ENCODE peak calls at places on chromosomes 11 and 22, in seven cellular contexts. G is spleen, C is uterus, M is vagina, X is GM12891, F is H1, V is transverse colon. A is an unnamed sample.

GRCh38 chr11:117589024-117589423 is 208.0 kb downstream of the DSCAML1 start:
- DNase-seq in G (no peak), C (no peak), M (no peak), X (no peak), F (no peak), V (no peak), A (no peak)

GRCh38 chr11:75495749-75496641 is 29.7 kb downstream of the GDPD5 start:
- DNase-seq in G (no peak), C (no peak), M (no peak), X (no peak), F (peak; percentile 55), V (no peak), A (no peak)

GRCh38 chr11:57324154-57324885 is 432 bp downstream of the TNKS1BP1 start:
- DNase-seq in G (peak; percentile 89), C (peak; percentile 60), M (no peak), X (peak; percentile 70), F (peak; percentile 83), V (peak; percentile 49), A (peak; percentile 40)

GRCh38 chr11:33033493-33033892 is 5.9 kb upstream of the TCP11L1 start:
- DNase-seq in G (no peak), C (no peak), M (no peak), X (no peak), F (no peak), V (no peak), A (no peak)

GRCh38 chr11:67117667-67118058 is 1.4 kb upstream of the KDM2A start:
- DNase-seq in G (peak; percentile 90), C (peak; percentile 41), M (no peak), X (no peak), F (peak; percentile 66), V (peak; percentile 30), A (no peak)

GRCh38 chr11:88292156-88292844 is 45.2 kb downstream of the CTSC start:
- DNase-seq in G (no peak), C (no peak), M (no peak), X (no peak), F (no peak), V (peak; percentile 58), A (no peak)

GRCh38 chr11:113991718-113992458 is 17.0 kb downstream of the HTR3A start:
- DNase-seq in G (no peak), C (no peak), M (no peak), X (no peak), F (no peak), V (no peak), A (no peak)

GRCh38 chr11:19018901-19019300 is 41.6 kb downstream of the MRGPRX2 start:
- DNase-seq in G (no peak), C (no peak), M (no peak), X (no peak), F (peak; percentile 62), V (no peak), A (no peak)

GRCh38 chr11:69819541-69820070 is 390 bp upstream of the FGF3 start:
- DNase-seq in G (no peak), C (no peak), M (no peak), X (no peak), F (peak; percentile 60), V (no peak), A (no peak)

GRCh38 chr22:38318792-38319773 is 1.9 kb upstream of the CSNK1E start:
- DNase-seq in G (no peak), C (no peak), M (no peak), X (no peak), F (no peak), V (no peak), A (no peak)

GRCh38 chr22:38715176-38715764 is 9.5 kb downstream of the GTPBP1 start:
- DNase-seq in G (peak; percentile 85), C (no peak), M (no peak), X (no peak), F (no peak), V (no peak), A (no peak)

GRCh38 chr11:133078012-133078411 is 454.3 kb downstream of the OPCML start:
- DNase-seq in G (no peak), C (no peak), M (no peak), X (no peak), F (no peak), V (no peak), A (no peak)

GRCh38 chr11:130128626-130129025 is 31.0 kb upstream of the ST14 start:
- DNase-seq in G (no peak), C (no peak), M (no peak), X (no peak), F (no peak), V (no peak), A (no peak)

GRCh38 chr11:107496011-107496410 is 38.4 kb upstream of the CWF19L2 start:
- DNase-seq in G (no peak), C (no peak), M (no peak), X (no peak), F (no peak), V (no peak), A (no peak)

GRCh38 chr11:111944139-111944538 is 7.0 kb downstream of the DIXDC1 start:
- DNase-seq in G (no peak), C (no peak), M (no peak), X (no peak), F (no peak), V (no peak), A (no peak)

GRCh38 chr11:125679837-125680236 is 810 bp downstream of the ACRV1 start:
- DNase-seq in G (no peak), C (no peak), M (no peak), X (no peak), F (no peak), V (no peak), A (no peak)

GRCh38 chr11:83801799-83802198 is 515.6 kb upstream of the CCDC90B start:
- DNase-seq in G (no peak), C (no peak), M (no peak), X (no peak), F (no peak), V (no peak), A (no peak)

GRCh38 chr11:124841186-124841585 is 24.0 kb upstream of the ROBO3 start:
- DNase-seq in G (no peak), C (no peak), M (no peak), X (no peak), F (no peak), V (no peak), A (no peak)

GRCh38 chr22:41301085-41302015 is at the start of gene ZC3H7B:
- DNase-seq in G (peak; percentile 96), C (peak; percentile 80), M (no peak), X (peak; percentile 97), F (peak; percentile 82), V (peak; percentile 87), A (peak; percentile 77)

GRCh38 chr11:41612415-41612814 is 153.0 kb upstream of the LRRC4C start:
- DNase-seq in G (no peak), C (no peak), M (no peak), X (no peak), F (no peak), V (no peak), A (no peak)

GRCh38 chr11:60280412-60280811 is at the start of gene MS4A4A:
- DNase-seq in G (no peak), C (no peak), M (no peak), X (no peak), F (no peak), V (peak; percentile 21), A (no peak)
- TF ChIP-seq POLR2A in G (no peak), C (no peak), M (no peak), X (no peak), F (no peak), V (peak; percentile 33), A (no peak)

GRCh38 chr11:68379216-68379615 is 66.8 kb downstream of the LRP5 start:
- DNase-seq in G (no peak), C (no peak), M (no peak), X (no peak), F (no peak), V (no peak), A (no peak)
- TF ChIP-seq POLR2A in G (no peak), C (no peak), M (no peak), X (no peak), F (no peak), V (no peak), A (no peak)

GRCh38 chr11:65090628-65091027 is 5.4 kb upstream of the VPS51 start:
- DNase-seq in G (peak; percentile 31), C (no peak), M (no peak), X (no peak), F (no peak), V (no peak), A (no peak)
- TF ChIP-seq POLR2A in G (no peak), C (no peak), M (no peak), X (no peak), F (no peak), V (no peak), A (no peak)

GRCh38 chr11:71999813-72000590 is 1.3 kb downstream of the IL18BP start:
- DNase-seq in G (no peak), C (no peak), M (no peak), X (no peak), F (no peak), V (no peak), A (no peak)
- TF ChIP-seq POLR2A in G (no peak), C (no peak), M (no peak), X (no peak), F (no peak), V (no peak), A (no peak)

GRCh38 chr11:65506316-65506769 is 7.5 kb downstream of the MALAT1 start:
- DNase-seq in G (no peak), C (no peak), M (no peak), X (no peak), F (no peak), V (no peak), A (no peak)
- TF ChIP-seq POLR2A in G (no peak), C (no peak), M (no peak), X (no peak), F (no peak), V (no peak), A (no peak)

DNA sequence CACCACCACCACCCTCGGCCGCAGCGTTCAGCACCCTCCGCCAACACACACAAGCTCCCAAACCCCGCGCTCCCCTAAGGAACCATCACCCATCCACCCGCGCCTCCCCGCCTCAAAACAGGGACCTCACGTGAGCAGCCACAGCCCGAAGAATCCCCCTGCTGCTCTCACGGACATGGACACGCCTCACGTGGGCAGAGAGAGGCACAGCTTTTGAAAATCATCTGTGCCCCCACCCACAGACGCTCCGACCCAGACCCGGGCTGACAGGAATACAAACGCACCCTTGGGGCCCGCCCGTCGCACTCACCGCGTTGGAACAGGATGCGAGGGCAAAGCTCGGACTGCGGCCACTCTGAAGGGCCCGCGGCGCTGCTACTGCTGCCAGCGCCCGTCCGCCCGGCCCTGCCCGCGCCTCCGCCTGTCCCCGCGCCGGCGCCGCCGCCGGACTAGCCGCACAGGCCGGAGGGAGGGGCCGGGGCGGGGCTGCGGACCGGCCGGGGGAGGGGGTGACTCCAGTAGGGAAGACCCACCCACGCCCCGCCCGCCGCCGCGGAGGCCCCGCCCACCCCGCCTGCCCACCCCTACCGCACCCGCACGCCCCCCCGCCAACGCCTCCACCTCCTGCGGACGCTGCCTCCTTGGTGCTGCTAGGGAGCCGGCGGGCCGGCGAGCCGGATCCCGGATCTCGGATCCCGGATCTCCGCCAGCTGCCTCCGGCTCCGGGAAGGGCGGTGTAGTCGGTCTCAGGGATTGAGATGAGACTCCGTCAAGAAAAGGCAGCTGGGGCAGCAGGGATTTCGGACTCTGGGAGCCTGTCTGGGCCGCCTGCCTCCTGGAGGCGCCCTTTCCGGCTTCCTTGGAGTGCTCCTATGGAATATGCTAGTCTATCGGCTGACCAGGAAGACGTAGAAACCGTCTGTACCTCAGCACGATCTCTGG is at the start of gene TRIM3:
- DNase-seq in G (peak; percentile 96), C (peak; percentile 93), M (no peak), X (peak; percentile 84), F (peak; percentile 88), V (peak; percentile 96), A (peak; percentile 96)
- TF ChIP-seq POLR2A in G (no peak), C (peak; percentile 87), M (no peak), X (no peak), F (peak; percentile 21), V (peak; percentile 85), A (peak; percentile 88)

GRCh38 chr11:26229270-26229669 is 102.7 kb upstream of the ANO3 start:
- DNase-seq in G (no peak), C (no peak), M (no peak), X (no peak), F (no peak), V (no peak), A (no peak)
- TF ChIP-seq POLR2A in G (no peak), C (no peak), M (no peak), X (no peak), F (no peak), V (no peak), A (no peak)